ENCODE peak calls at places on chromosomes 13 and 19, in five cellular contexts. One of them, this sample, is unnamed.

GRCh38 chr19:11375143-11375948 is 880 bp downstream of the SWSAP1 start:
- DNase-seq in left kidney: peak
- DNase-seq in stimulated activated CD8-positive, alpha-beta memory T cell treated with anti-CD3 and anti-CD28 coated beads, Interleukin-7, amount 100 ng/mL, for 1 hour: no peak
- DNase-seq in Peyer's patch: peak
- DNase-seq in HT1080: no peak
- DNase-seq in this sample: no peak

GRCh38 chr13:99419591-99420243 is 81.6 kb upstream of the TM9SF2 start:
- DNase-seq in left kidney: no peak
- DNase-seq in stimulated activated CD8-positive, alpha-beta memory T cell treated with anti-CD3 and anti-CD28 coated beads, Interleukin-7, amount 100 ng/mL, for 1 hour: no peak
- DNase-seq in Peyer's patch: peak
- DNase-seq in HT1080: no peak
- DNase-seq in this sample: no peak

GRCh38 chr19:46124638-46125115 is at the start of gene IGFL3:
- DNase-seq in left kidney: no peak
- DNase-seq in stimulated activated CD8-positive, alpha-beta memory T cell treated with anti-CD3 and anti-CD28 coated beads, Interleukin-7, amount 100 ng/mL, for 1 hour: no peak
- DNase-seq in Peyer's patch: no peak
- DNase-seq in HT1080: peak
- DNase-seq in this sample: no peak

GRCh38 chr19:6963937-6964336 is 57.3 kb downstream of the MBD3L2B start:
- DNase-seq in left kidney: no peak
- DNase-seq in stimulated activated CD8-positive, alpha-beta memory T cell treated with anti-CD3 and anti-CD28 coated beads, Interleukin-7, amount 100 ng/mL, for 1 hour: peak
- DNase-seq in Peyer's patch: peak
- DNase-seq in HT1080: no peak
- DNase-seq in this sample: no peak

GRCh38 chr19:49678970-49679831 is 2.1 kb downstream of the PRMT1 start:
- DNase-seq in left kidney: no peak
- DNase-seq in stimulated activated CD8-positive, alpha-beta memory T cell treated with anti-CD3 and anti-CD28 coated beads, Interleukin-7, amount 100 ng/mL, for 1 hour: no peak
- DNase-seq in Peyer's patch: no peak
- DNase-seq in HT1080: no peak
- DNase-seq in this sample: no peak

GRCh38 chr13:95644611-95645052 is at the start of gene DZIP1:
- DNase-seq in left kidney: peak
- DNase-seq in stimulated activated CD8-positive, alpha-beta memory T cell treated with anti-CD3 and anti-CD28 coated beads, Interleukin-7, amount 100 ng/mL, for 1 hour: no peak
- DNase-seq in Peyer's patch: no peak
- DNase-seq in HT1080: peak
- DNase-seq in this sample: no peak

GRCh38 chr13:33286143-33286542 is 588 bp upstream of the STARD13 start:
- DNase-seq in left kidney: peak
- DNase-seq in stimulated activated CD8-positive, alpha-beta memory T cell treated with anti-CD3 and anti-CD28 coated beads, Interleukin-7, amount 100 ng/mL, for 1 hour: no peak
- DNase-seq in Peyer's patch: no peak
- DNase-seq in HT1080: no peak
- DNase-seq in this sample: no peak

GRCh38 chr13:74575729-74576125 is 441.5 kb upstream of the KLF12 start:
- DNase-seq in left kidney: peak
- DNase-seq in stimulated activated CD8-positive, alpha-beta memory T cell treated with anti-CD3 and anti-CD28 coated beads, Interleukin-7, amount 100 ng/mL, for 1 hour: no peak
- DNase-seq in Peyer's patch: peak
- DNase-seq in HT1080: peak
- DNase-seq in this sample: peak

GRCh38 chr19:7497292-7497691 is 8.5 kb upstream of the PEX11G start:
- DNase-seq in left kidney: peak
- DNase-seq in stimulated activated CD8-positive, alpha-beta memory T cell treated with anti-CD3 and anti-CD28 coated beads, Interleukin-7, amount 100 ng/mL, for 1 hour: no peak
- DNase-seq in Peyer's patch: no peak
- DNase-seq in HT1080: no peak
- DNase-seq in this sample: no peak

GRCh38 chr19:50362656-50363424 is 2.6 kb downstream of the NAPSA start:
- DNase-seq in left kidney: no peak
- DNase-seq in stimulated activated CD8-positive, alpha-beta memory T cell treated with anti-CD3 and anti-CD28 coated beads, Interleukin-7, amount 100 ng/mL, for 1 hour: no peak
- DNase-seq in Peyer's patch: no peak
- DNase-seq in HT1080: no peak
- DNase-seq in this sample: no peak

GRCh38 chr19:1992759-1993260 is 22.7 kb downstream of the BTBD2 start:
- DNase-seq in left kidney: no peak
- DNase-seq in stimulated activated CD8-positive, alpha-beta memory T cell treated with anti-CD3 and anti-CD28 coated beads, Interleukin-7, amount 100 ng/mL, for 1 hour: no peak
- DNase-seq in Peyer's patch: no peak
- DNase-seq in HT1080: no peak
- DNase-seq in this sample: no peak

GRCh38 chr13:67146523-67147130 is 83.5 kb downstream of the PCDH9 start:
- DNase-seq in left kidney: no peak
- DNase-seq in stimulated activated CD8-positive, alpha-beta memory T cell treated with anti-CD3 and anti-CD28 coated beads, Interleukin-7, amount 100 ng/mL, for 1 hour: no peak
- DNase-seq in Peyer's patch: no peak
- DNase-seq in HT1080: no peak
- DNase-seq in this sample: no peak

GRCh38 chr19:14110650-14111049 is 6.9 kb downstream of the PRKACA start:
- DNase-seq in left kidney: no peak
- DNase-seq in stimulated activated CD8-positive, alpha-beta memory T cell treated with anti-CD3 and anti-CD28 coated beads, Interleukin-7, amount 100 ng/mL, for 1 hour: no peak
- DNase-seq in Peyer's patch: no peak
- DNase-seq in HT1080: no peak
- DNase-seq in this sample: no peak

GRCh38 chr13:111937763-111938375 is 129.1 kb upstream of the SOX1 start:
- DNase-seq in left kidney: peak
- DNase-seq in stimulated activated CD8-positive, alpha-beta memory T cell treated with anti-CD3 and anti-CD28 coated beads, Interleukin-7, amount 100 ng/mL, for 1 hour: no peak
- DNase-seq in Peyer's patch: no peak
- DNase-seq in HT1080: no peak
- DNase-seq in this sample: no peak

GRCh38 chr19:39946532-39946931 is 12.1 kb upstream of the FCGBP start:
- DNase-seq in left kidney: no peak
- DNase-seq in stimulated activated CD8-positive, alpha-beta memory T cell treated with anti-CD3 and anti-CD28 coated beads, Interleukin-7, amount 100 ng/mL, for 1 hour: no peak
- DNase-seq in Peyer's patch: no peak
- DNase-seq in HT1080: no peak
- DNase-seq in this sample: no peak

GRCh38 chr13:92272177-92272576 is 873.8 kb downstream of the GPC5 start:
- DNase-seq in left kidney: no peak
- DNase-seq in stimulated activated CD8-positive, alpha-beta memory T cell treated with anti-CD3 and anti-CD28 coated beads, Interleukin-7, amount 100 ng/mL, for 1 hour: no peak
- DNase-seq in Peyer's patch: no peak
- DNase-seq in HT1080: no peak
- DNase-seq in this sample: no peak

GRCh38 chr19:44587863-44588752 is 25.3 kb upstream of the IGSF23 start:
- DNase-seq in left kidney: no peak
- DNase-seq in stimulated activated CD8-positive, alpha-beta memory T cell treated with anti-CD3 and anti-CD28 coated beads, Interleukin-7, amount 100 ng/mL, for 1 hour: no peak
- DNase-seq in Peyer's patch: no peak
- DNase-seq in HT1080: peak
- DNase-seq in this sample: no peak

GRCh38 chr19:50361290-50362029 is 4.0 kb downstream of the NAPSA start:
- DNase-seq in left kidney: no peak
- DNase-seq in stimulated activated CD8-positive, alpha-beta memory T cell treated with anti-CD3 and anti-CD28 coated beads, Interleukin-7, amount 100 ng/mL, for 1 hour: no peak
- DNase-seq in Peyer's patch: no peak
- DNase-seq in HT1080: no peak
- DNase-seq in this sample: no peak

GRCh38 chr13:26476744-26477129 is 80.7 kb upstream of the WASF3 start:
- DNase-seq in left kidney: no peak
- DNase-seq in stimulated activated CD8-positive, alpha-beta memory T cell treated with anti-CD3 and anti-CD28 coated beads, Interleukin-7, amount 100 ng/mL, for 1 hour: no peak
- DNase-seq in Peyer's patch: no peak
- DNase-seq in HT1080: no peak
- DNase-seq in this sample: no peak

GRCh38 chr13:109856350-109856749 is 70.0 kb upstream of the IRS2 start:
- DNase-seq in left kidney: no peak
- DNase-seq in stimulated activated CD8-positive, alpha-beta memory T cell treated with anti-CD3 and anti-CD28 coated beads, Interleukin-7, amount 100 ng/mL, for 1 hour: no peak
- DNase-seq in Peyer's patch: no peak
- DNase-seq in HT1080: no peak
- DNase-seq in this sample: no peak

GRCh38 chr19:4814625-4815425 is 16.7 kb downstream of the TICAM1 start:
- DNase-seq in left kidney: no peak
- DNase-seq in stimulated activated CD8-positive, alpha-beta memory T cell treated with anti-CD3 and anti-CD28 coated beads, Interleukin-7, amount 100 ng/mL, for 1 hour: no peak
- DNase-seq in Peyer's patch: no peak
- DNase-seq in HT1080: no peak
- DNase-seq in this sample: no peak

GRCh38 chr13:52345048-52345447 is 60.9 kb downstream of the THSD1 start:
- DNase-seq in left kidney: no peak
- DNase-seq in stimulated activated CD8-positive, alpha-beta memory T cell treated with anti-CD3 and anti-CD28 coated beads, Interleukin-7, amount 100 ng/mL, for 1 hour: no peak
- DNase-seq in Peyer's patch: no peak
- DNase-seq in HT1080: peak
- DNase-seq in this sample: no peak

GRCh38 chr19:15452111-15453047 is 2.6 kb upstream of the WIZ start:
- DNase-seq in left kidney: peak
- DNase-seq in stimulated activated CD8-positive, alpha-beta memory T cell treated with anti-CD3 and anti-CD28 coated beads, Interleukin-7, amount 100 ng/mL, for 1 hour: no peak
- DNase-seq in Peyer's patch: peak
- DNase-seq in HT1080: peak
- DNase-seq in this sample: peak

GRCh38 chr13:48891586-48891985 is 84.1 kb upstream of the FNDC3A start:
- DNase-seq in left kidney: no peak
- DNase-seq in stimulated activated CD8-positive, alpha-beta memory T cell treated with anti-CD3 and anti-CD28 coated beads, Interleukin-7, amount 100 ng/mL, for 1 hour: no peak
- DNase-seq in Peyer's patch: no peak
- DNase-seq in HT1080: peak
- DNase-seq in this sample: no peak

GRCh38 chr19:8311461-8312260 is 3.5 kb upstream of the CD320 start:
- DNase-seq in left kidney: no peak
- DNase-seq in stimulated activated CD8-positive, alpha-beta memory T cell treated with anti-CD3 and anti-CD28 coated beads, Interleukin-7, amount 100 ng/mL, for 1 hour: no peak
- DNase-seq in Peyer's patch: no peak
- DNase-seq in HT1080: no peak
- DNase-seq in this sample: no peak

GRCh38 chr13:114174529-114174941 is 4.5 kb upstream of the CFAP97D2 start:
- DNase-seq in left kidney: no peak
- DNase-seq in stimulated activated CD8-positive, alpha-beta memory T cell treated with anti-CD3 and anti-CD28 coated beads, Interleukin-7, amount 100 ng/mL, for 1 hour: no peak
- DNase-seq in Peyer's patch: no peak
- DNase-seq in HT1080: no peak
- DNase-seq in this sample: no peak

GRCh38 chr13:111184685-111185401 is 69.7 kb downstream of the ARHGEF7 start:
- DNase-seq in left kidney: no peak
- DNase-seq in stimulated activated CD8-positive, alpha-beta memory T cell treated with anti-CD3 and anti-CD28 coated beads, Interleukin-7, amount 100 ng/mL, for 1 hour: no peak
- DNase-seq in Peyer's patch: peak
- DNase-seq in HT1080: no peak
- DNase-seq in this sample: no peak

This sample was measured in brain pericyte.